ENCODE peak calls at places on chromosomes 3 and 15, in nine cellular contexts. D is tibial nerve; O is ELF-1; I is CD4-positive, alpha-beta T cell; C is AG04450; B is M059J; G is stimulated activated CD4-positive, alpha-beta T cell treated with anti-CD3 and anti-CD28 coated beads, Interleukin-4, amount 100 ng/mL, for 4 hours; E is anterior cingulate cortex; J is hypothalamus. X is an unnamed sample.

GRCh38 chr3:143974877-143975238 is 3.2 kb downstream of the DIPK2A start:
- DNase-seq in D (no peak), O (no peak), I (no peak), C (no peak), B (no peak), G (no peak), E (no peak), J (no peak), X (peak)

GRCh38 chr3:194518652-194519051 is 31.9 kb upstream of the ATP13A3 start:
- DNase-seq in D (no peak), O (no peak), I (no peak), C (no peak), B (peak), G (no peak), E (no peak), J (no peak), X (no peak)

GRCh38 chr3:28651159-28651558 is 302.5 kb upstream of the AZI2 start:
- DNase-seq in D (no peak), O (no peak), I (no peak), C (no peak), B (no peak), G (no peak), E (no peak), J (no peak), X (no peak)

GRCh38 chr15:93073465-93073952 is 15.5 kb downstream of the RGMA start:
- DNase-seq in D (no peak), O (peak), I (no peak), C (no peak), B (no peak), G (no peak), E (no peak), J (no peak), X (no peak)

GRCh38 chr3:42701371-42702065 is 1.1 kb downstream of the HHATL start:
- DNase-seq in D (no peak), O (peak), I (peak), C (no peak), B (peak), G (peak), E (peak), J (peak), X (peak)

GRCh38 chr15:65509321-65509720 is 8.2 kb downstream of the DPP8 start:
- DNase-seq in D (no peak), O (no peak), I (no peak), C (no peak), B (no peak), G (no peak), E (no peak), J (no peak), X (no peak)

GRCh38 chr15:92681141-92681622 is 25.6 kb upstream of the FAM174B start:
- DNase-seq in D (peak), O (no peak), I (no peak), C (peak), B (peak), G (no peak), E (no peak), J (no peak), X (no peak)

GRCh38 chr3:38147434-38147833 is 9.0 kb downstream of the MYD88 start:
- DNase-seq in D (no peak), O (no peak), I (no peak), C (no peak), B (no peak), G (no peak), E (no peak), J (no peak), X (no peak)